ENCODE peak calls at places on chromosome 18, in eight cellular contexts. X is epithelial cell of esophagus, A is PC-3, I is HFF-Myc, Q is fibroblast of mammary gland, K is GM10248, D is Peyer's patch, F is omental fat pad. E is an unnamed sample.

GRCh38 chr18:79528296-79528695 is 132.6 kb downstream of the NFATC1 start:
- DNase-seq in X (no peak), A (peak), I (no peak), Q (no peak), K (no peak), D (peak), F (no peak), E (peak)

GRCh38 chr18:79871481-79872091 is 73.8 kb downstream of the KCNG2 start:
- DNase-seq in X (no peak), A (no peak), I (no peak), Q (no peak), K (no peak), D (no peak), F (no peak), E (no peak)

GRCh38 chr18:54209471-54210180 is 14.8 kb downstream of the MBD2 start:
- DNase-seq in X (peak), A (no peak), I (no peak), Q (peak), K (peak), D (no peak), F (no peak), E (no peak)

GRCh38 chr18:8890957-8891464 is 185.7 kb downstream of the MTCL1 start:
- DNase-seq in X (peak), A (peak), I (peak), Q (peak), K (no peak), D (no peak), F (no peak), E (no peak)

GRCh38 chr18:75477913-75478312 is 50.4 kb upstream of the SMIM21 start:
- DNase-seq in X (peak), A (peak), I (no peak), Q (peak), K (no peak), D (no peak), F (no peak), E (peak)

GRCh38 chr18:59660976-59661743 is 36.1 kb downstream of the CCBE1 start:
- DNase-seq in X (peak), A (peak), I (no peak), Q (peak), K (no peak), D (no peak), F (no peak), E (no peak)

GRCh38 chr18:48220146-48220499 is 189.1 kb downstream of the ZBTB7C start:
- DNase-seq in X (no peak), A (no peak), I (no peak), Q (no peak), K (no peak), D (no peak), F (no peak), E (no peak)

GRCh38 chr18:24031318-24031717 is 16.8 kb downstream of the TTC39C start:
- DNase-seq in X (no peak), A (no peak), I (no peak), Q (no peak), K (no peak), D (no peak), F (no peak), E (no peak)

GRCh38 chr18:28961669-28962228 is 784.8 kb upstream of the CDH2 start:
- DNase-seq in X (peak), A (peak), I (peak), Q (peak), K (no peak), D (no peak), F (no peak), E (no peak)

GRCh38 chr18:79903787-79904356 is 47.6 kb downstream of the SLC66A2 start:
- DNase-seq in X (no peak), A (no peak), I (no peak), Q (no peak), K (no peak), D (no peak), F (no peak), E (no peak)

GRCh38 chr18:59308201-59309014 is 10.0 kb downstream of the CPLX4 start:
- DNase-seq in X (peak), A (peak), I (peak), Q (peak), K (peak), D (peak), F (peak), E (no peak)

GRCh38 chr18:55982992-55983391 is 395.0 kb upstream of the TCF4 start:
- DNase-seq in X (peak), A (peak), I (peak), Q (no peak), K (no peak), D (no peak), F (no peak), E (no peak)

GRCh38 chr18:24514439-24514838 is 54.0 kb downstream of the HRH4 start:
- DNase-seq in X (peak), A (peak), I (peak), Q (peak), K (peak), D (no peak), F (no peak), E (no peak)

GRCh38 chr18:40413160-40413559 is 1541.9 kb upstream of the PIK3C3 start:
- DNase-seq in X (peak), A (peak), I (peak), Q (peak), K (no peak), D (no peak), F (no peak), E (no peak)

GRCh38 chr18:10437837-10438236 is 16.6 kb upstream of the APCDD1 start:
- DNase-seq in X (no peak), A (no peak), I (no peak), Q (no peak), K (no peak), D (no peak), F (no peak), E (no peak)
- TF ChIP-seq CTCF in X (no peak), A (no peak), I (no peak), Q (no peak), K (no peak), D (no peak), F (no peak), E (no peak)

GRCh38 chr18:27838230-27838629 is 338.7 kb downstream of the CDH2 start:
- DNase-seq in X (peak), A (peak), I (no peak), Q (peak), K (no peak), D (no peak), F (no peak), E (no peak)
- TF ChIP-seq CTCF in X (peak), A (no peak), I (no peak), Q (no peak), K (no peak), D (no peak), F (no peak), E (no peak)

GRCh38 chr18:76937597-76937996 is 115.2 kb downstream of the ZNF236 start:
- DNase-seq in X (no peak), A (no peak), I (no peak), Q (no peak), K (no peak), D (no peak), F (no peak), E (no peak)
- TF ChIP-seq CTCF in X (no peak), A (no peak), I (no peak), Q (no peak), K (no peak), D (no peak), F (no peak), E (no peak)

GRCh38 chr18:44901283-44901682 is 220.6 kb downstream of the SETBP1 start:
- DNase-seq in X (no peak), A (no peak), I (no peak), Q (no peak), K (no peak), D (no peak), F (no peak), E (no peak)
- TF ChIP-seq CTCF in X (peak), A (peak), I (peak), Q (peak), K (peak), D (peak), F (no peak), E (no peak)

DNA sequence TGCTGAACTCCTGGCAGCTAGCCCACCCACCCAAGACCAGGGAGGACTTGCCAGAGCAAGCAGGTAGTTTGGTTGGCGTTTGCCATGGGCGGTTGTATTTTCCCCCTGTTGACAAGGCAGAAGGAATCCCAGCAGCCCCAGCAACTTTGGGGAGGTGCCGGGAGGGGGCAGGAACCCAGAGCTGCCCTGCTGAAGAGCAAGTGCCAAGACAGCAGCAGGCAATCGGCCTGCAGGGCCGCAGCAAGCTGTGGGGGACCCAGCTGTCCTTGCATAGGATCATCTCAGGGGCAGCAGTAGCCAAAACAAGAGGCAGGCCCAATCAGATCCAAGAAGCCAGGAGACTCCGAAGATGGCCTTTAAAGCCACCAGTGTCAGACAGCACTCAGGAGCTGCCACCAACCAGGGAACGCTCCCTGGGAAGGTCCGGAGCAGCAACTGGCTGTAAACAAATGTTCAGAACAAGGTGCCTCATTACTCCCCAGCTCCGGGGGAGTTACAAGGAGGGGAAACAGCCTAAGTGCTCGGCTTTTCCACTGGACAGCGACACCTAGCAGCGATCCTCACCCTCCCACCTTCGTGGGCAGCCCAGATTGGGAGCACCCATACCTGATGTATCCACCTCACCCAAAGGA is 2.1 kb downstream of the ST8SIA5 start:
- DNase-seq in X (no peak), A (no peak), I (no peak), Q (no peak), K (peak), D (no peak), F (no peak), E (no peak)
- TF ChIP-seq CTCF in X (no peak), A (no peak), I (peak), Q (no peak), K (no peak), D (no peak), F (no peak), E (no peak)

GRCh38 chr18:25927830-25928229 is 162.6 kb downstream of the SS18 start:
- DNase-seq in X (no peak), A (no peak), I (no peak), Q (no peak), K (no peak), D (no peak), F (no peak), E (no peak)

GRCh38 chr18:25923193-25923592 is 167.2 kb downstream of the SS18 start:
- DNase-seq in X (no peak), A (no peak), I (no peak), Q (no peak), K (no peak), D (no peak), F (no peak), E (no peak)

GRCh38 chr18:25915907-25916306 is 174.5 kb downstream of the SS18 start:
- DNase-seq in X (no peak), A (peak), I (no peak), Q (no peak), K (no peak), D (no peak), F (no peak), E (no peak)

GRCh38 chr18:25921677-25922421 is 168.6 kb downstream of the SS18 start:
- DNase-seq in X (peak), A (peak), I (no peak), Q (peak), K (peak), D (no peak), F (no peak), E (no peak)
- TF ChIP-seq CTCF in X (peak), A (peak), I (peak), Q (peak), K (peak), D (peak), F (no peak), E (peak)

DNA sequence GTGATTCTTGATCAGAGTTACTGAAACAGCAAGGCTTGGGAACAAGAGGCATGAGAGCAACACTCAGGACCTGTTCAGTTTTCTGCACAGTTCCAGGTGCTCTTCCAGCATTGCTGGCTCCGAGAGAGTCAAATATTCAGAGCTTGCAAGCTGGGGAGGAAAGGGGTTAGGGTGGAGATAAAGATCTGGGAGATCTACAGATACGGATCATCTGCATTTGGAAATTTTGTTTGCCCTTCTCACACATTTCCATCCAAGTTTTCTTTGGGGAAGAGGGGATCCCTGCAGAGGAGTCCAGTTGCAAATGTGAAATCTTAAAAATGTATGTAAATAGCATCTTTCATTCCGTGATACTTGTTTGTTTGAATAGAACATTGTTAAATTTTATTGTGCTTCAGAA is 108.2 kb downstream of the NEDD4L start:
- DNase-seq in X (no peak), A (no peak), I (no peak), Q (no peak), K (no peak), D (no peak), F (no peak), E (no peak)
- TF ChIP-seq CTCF in X (no peak), A (no peak), I (no peak), Q (no peak), K (no peak), D (no peak), F (no peak), E (no peak)